ENCODE peak calls at places on chromosome 5, in seven cellular contexts. U is epithelial cell of esophagus, Z is fibroblast of lung, P is GM12878, L is psoas muscle, N is heart left ventricle, X is hepatocyte. G is an unnamed sample.

GRCh38 chr5:142716963-142717362 is 31.1 kb upstream of the FGF1 start:
- DNase-seq in U (peak), X (peak), N (peak), P (no peak), Z (peak), L (no peak), G (no peak)

GRCh38 chr5:179994622-179995323 is 76.8 kb downstream of the RNF130 start:
- DNase-seq in X (no peak), N (no peak), Z (no peak), U (no peak), P (no peak), L (no peak), G (no peak)

GRCh38 chr5:7827602-7828001 is 23.3 kb downstream of the CFAP90 start:
- DNase-seq in U (no peak), N (no peak), Z (peak), P (no peak), X (no peak), L (no peak), G (no peak)

GRCh38 chr5:65742565-65743231 is 20.7 kb downstream of the NLN start:
- DNase-seq in X (peak), Z (peak), N (no peak), U (peak), P (peak), L (no peak), G (peak)

GRCh38 chr5:353599-354580 is 32.4 kb downstream of the AHRR start:
- DNase-seq in X (peak), L (no peak), P (no peak), Z (no peak), U (no peak), N (no peak), G (no peak)

GRCh38 chr5:58497956-58498942 is 7.0 kb downstream of the GAPT start:
- DNase-seq in P (no peak), N (no peak), U (peak), Z (peak), L (no peak), X (peak), G (no peak)

GRCh38 chr5:131272365-131273123 is 8.7 kb downstream of the CDC42SE2 start:
- DNase-seq in U (no peak), X (no peak), Z (peak), L (no peak), N (no peak), P (no peak), G (peak)

GRCh38 chr5:67257063-67257462 is 60.5 kb upstream of the CD180 start:
- DNase-seq in N (no peak), Z (no peak), P (no peak), L (no peak), U (no peak), X (peak), G (no peak)

GRCh38 chr5:150142800-150143724 is 12.6 kb downstream of the PDGFRB start:
- DNase-seq in P (no peak), N (peak), Z (peak), L (peak), X (peak), U (peak), G (no peak)

DNA sequence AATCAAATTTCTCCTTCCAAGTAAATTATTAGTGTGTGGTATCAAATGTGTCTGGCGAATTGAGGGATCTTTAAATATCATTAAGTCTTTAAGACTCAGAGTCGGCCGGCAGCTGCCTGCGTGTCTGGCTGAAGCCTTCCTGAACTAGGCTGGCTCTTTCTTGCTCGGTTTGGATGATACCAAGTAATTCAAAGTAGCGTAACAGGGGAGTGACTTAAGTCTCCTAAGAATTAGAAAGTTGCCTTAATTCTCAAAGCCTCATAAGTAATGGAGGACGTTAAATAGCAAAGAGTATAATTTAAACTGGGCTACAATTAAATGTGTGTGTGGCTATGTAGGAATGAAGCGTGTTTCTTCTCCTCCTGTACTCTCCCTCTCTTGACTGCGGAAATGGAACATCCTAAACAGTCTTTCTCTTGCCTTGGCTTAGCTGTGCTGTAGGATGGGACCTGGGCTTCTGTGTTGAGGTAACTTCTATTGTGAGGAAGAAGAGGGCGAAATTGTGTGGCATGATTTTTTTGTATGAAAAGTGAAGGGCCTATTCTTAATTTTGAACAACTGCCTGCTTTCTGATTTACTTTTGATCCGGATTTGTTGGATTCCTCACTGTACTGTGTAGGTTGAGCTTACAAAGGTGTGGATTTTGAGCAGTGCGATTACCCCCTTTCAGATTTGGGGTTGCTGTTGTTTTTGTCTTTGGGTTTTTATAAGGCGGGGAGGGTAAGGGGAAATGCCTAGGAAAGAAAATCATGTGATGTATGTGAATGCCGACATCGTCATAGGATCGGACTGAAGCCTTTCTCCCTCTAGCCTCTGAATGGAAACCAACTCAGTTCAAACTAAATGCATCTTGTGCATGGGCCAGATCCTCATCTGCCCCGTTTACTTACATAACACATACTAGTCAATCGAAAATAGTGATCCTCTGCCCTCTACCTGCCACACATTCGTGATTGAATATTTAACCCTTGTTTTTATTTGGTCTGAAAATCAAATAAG is 29.9 kb downstream of the CPEB4 start:
- DNase-seq in X (peak), U (peak), Z (peak), N (peak), L (peak), P (peak), G (peak)
- H3K4me3 ChIP-seq in X (peak), U (peak), Z (peak), N (peak), L (peak), P (peak), G (peak)

DNA sequence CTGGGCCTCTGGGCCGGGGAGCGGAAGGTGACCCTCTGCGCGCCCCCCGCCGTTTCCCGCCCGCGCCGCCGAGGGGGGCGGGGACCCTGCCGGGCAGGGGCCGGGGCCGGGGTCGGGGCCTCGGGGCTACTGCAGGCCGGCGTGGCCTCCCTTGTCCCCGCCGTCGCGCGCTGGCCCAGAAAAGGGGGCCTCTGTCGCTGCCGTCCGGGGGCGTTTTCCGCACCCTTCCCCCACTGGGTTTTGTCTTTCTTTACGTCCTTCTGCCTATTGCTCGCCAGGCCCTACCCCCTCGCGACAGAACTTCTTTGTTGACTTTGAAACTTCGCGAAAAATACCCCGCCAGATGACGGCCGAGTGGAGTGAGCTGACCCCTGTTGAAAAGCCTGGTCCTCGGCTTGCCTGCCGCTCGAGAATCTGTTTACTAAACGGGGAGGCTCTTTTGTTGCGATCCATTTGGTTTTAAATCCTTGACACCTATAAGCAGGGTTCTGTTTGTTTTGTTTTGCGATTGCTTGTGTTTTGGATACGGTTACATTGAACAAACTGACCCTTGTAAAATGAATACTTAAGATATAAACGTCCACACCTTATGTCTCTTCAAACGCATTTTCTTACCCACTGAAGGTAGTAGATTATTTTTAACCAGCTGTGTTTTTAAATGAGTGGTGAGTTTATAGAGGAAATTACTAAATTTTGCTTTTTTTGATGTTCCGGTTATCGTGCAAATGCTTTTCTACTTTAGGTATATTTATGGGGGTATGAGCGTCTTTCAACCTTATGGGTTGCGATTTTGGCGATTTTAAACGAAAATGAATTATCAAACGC is 765 bp downstream of the MARCHF6 start:
- DNase-seq in U (peak), L (peak), X (peak), P (no peak), N (peak), Z (peak), G (peak)
- H3K4me3 ChIP-seq in U (peak), L (peak), X (peak), P (peak), N (peak), Z (peak), G (peak)

DNA sequence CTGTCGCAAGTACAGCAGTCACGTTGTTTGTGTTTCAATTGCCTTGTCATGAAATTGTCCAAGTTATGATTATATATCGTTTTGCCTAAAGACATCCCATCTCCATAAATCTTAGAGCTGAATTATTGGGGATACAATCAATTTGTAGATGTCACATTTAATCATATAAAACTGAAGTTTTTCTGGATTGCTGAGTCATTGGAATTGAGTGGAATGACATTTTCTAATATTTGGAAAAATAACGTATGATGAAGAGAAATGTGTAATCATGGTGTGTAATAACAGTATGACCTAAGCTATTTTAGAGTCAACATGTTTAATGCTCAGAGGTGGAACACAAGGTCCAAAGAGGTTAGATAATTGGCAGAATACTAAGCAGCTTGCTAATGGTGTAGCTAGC is 473.2 kb upstream of the GRAMD2B start:
- DNase-seq in N (no peak), U (no peak), P (no peak), X (no peak), Z (no peak), L (no peak), G (no peak)
- H3K4me3 ChIP-seq in N (no peak), U (no peak), P (no peak), X (no peak), Z (no peak), L (no peak), G (no peak)

DNA sequence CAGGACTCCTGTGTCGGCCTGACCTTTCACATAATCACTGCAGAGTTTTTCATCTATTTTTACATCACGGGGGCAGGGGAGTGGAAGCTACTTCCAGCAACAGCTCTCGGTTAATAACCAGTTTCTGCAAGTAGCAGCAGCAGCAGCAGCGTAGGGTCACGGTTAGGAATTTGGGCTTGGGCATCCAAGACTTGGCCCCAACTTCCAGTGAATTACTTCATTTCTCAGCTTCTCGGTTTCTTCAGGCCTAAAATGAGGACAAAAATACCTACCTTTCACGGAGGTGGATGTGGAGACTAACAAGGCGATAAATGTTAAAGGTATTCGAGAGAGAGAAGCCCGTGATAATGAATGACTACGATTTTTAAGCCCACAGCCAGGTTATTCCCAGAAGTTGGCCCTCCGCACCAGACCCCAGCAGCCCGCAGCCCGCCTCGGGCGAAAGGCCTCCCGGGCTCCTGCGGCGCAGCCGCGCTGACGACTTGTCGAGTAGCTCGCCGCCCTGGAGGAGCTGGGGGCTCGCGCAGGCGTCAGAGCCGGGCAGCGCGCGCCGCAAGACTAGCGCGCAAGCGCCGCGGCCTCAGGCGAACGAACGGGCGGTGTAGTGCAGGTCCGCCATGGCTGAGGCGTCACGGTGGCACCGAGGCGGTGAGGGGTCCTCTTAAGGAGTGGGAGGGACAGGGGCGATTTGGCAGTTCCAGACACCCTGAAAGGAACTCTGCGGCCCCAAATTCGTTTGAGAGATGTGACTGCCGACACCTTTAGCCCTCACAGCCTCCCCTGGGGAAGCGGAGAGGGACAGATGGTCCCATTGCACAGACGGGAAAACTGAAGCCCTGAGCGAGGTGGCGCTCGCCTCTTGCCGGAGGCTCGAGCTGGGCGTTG is at the start of gene PKD2L2:
- DNase-seq in X (peak), Z (peak), U (peak), L (peak), N (peak), P (peak), G (peak)
- H3K4me3 ChIP-seq in X (no peak), Z (peak), U (peak), L (peak), N (peak), P (peak), G (peak)

DNA sequence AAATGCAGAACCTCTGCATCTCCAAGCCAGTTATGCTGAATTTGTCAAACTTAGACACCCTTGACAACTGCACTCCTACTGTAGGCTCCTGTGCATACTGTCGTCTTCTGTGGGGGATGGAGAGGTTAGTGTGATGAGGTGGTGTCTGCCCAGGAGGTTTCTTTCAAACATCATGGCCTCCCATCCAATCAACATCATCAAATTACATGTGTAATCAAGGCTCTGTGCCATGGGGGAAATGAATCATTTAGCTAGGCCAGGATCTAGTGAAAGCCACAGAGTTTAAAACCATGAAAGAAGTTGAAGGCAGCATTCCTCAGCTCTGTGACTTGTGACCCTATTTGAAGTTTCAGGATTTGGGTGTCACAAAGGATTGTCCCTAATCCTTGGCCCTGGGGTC is 240.6 kb downstream of the MARCHF11 start:
- DNase-seq in X (no peak), L (no peak), U (peak), N (no peak), Z (peak), P (no peak), G (no peak)
- H3K4me3 ChIP-seq in X (no peak), L (no peak), U (no peak), N (no peak), Z (no peak), P (no peak), G (no peak)

GRCh38 chr5:129077433-129078075 is 17.0 kb upstream of the ISOC1 start:
- DNase-seq in X (no peak), P (no peak), L (no peak), N (no peak), U (no peak), Z (no peak), G (no peak)
- H3K4me3 ChIP-seq in X (no peak), P (no peak), L (no peak), N (no peak), U (no peak), Z (no peak), G (no peak)

GRCh38 chr5:177497011-177497296 is 450 bp downstream of the PDLIM7 start:
- DNase-seq in U (no peak), N (no peak), X (no peak), Z (no peak), L (no peak), P (no peak), G (no peak)

GRCh38 chr5:177494356-177495195 is 2.8 kb downstream of the PDLIM7 start:
- DNase-seq in Z (peak), X (peak), N (peak), P (no peak), L (peak), U (peak), G (no peak)

GRCh38 chr5:177495243-177496060 is 2.0 kb downstream of the PDLIM7 start:
- DNase-seq in L (peak), N (peak), U (peak), P (no peak), X (peak), Z (peak), G (no peak)

GRCh38 chr5:177497297-177498012 is at the start of gene PDLIM7:
- DNase-seq in Z (peak), L (peak), X (peak), P (peak), U (peak), N (peak), G (peak)

GRCh38 chr5:177496111-177497010 is 1.0 kb downstream of the PDLIM7 start:
- DNase-seq in N (peak), P (no peak), Z (peak), U (peak), X (peak), L (peak), G (no peak)
- H3K4me3 ChIP-seq in N (peak), P (peak), Z (peak), U (peak), X (peak), L (peak), G (peak)

G was measured in GM06990.